ENCODE peak calls at places on chromosome 5, in four cellular contexts. O is fibroblast of lung, K is tibial artery, S is neural progenitor cell. X is an unnamed sample.

GRCh38 chr5:172582940-172583339 is 58.1 kb upstream of the NEURL1B start:
- DNase-seq in O (no peak), K (no peak), S (no peak), X (no peak)

GRCh38 chr5:63401434-63402046 is 560.7 kb downstream of the HTR1A start:
- DNase-seq in K (no peak), O (peak), S (peak), X (no peak)

GRCh38 chr5:132209131-132209530 is 18.5 kb downstream of the P4HA2 start:
- DNase-seq in K (peak), S (no peak), O (peak), X (no peak)

GRCh38 chr5:80959768-80960442 is at the start of gene RASGRF2:
- DNase-seq in K (no peak), S (peak), O (peak), X (no peak)

GRCh38 chr5:154034944-154035343 is 3.8 kb downstream of the FAM114A2 start:
- DNase-seq in S (no peak), K (no peak), O (no peak), X (no peak)

GRCh38 chr5:56055287-56055686 is 60.5 kb upstream of the IL6ST start:
- DNase-seq in S (no peak), O (peak), K (no peak), X (no peak)

GRCh38 chr5:131305906-131306305 is 42.1 kb downstream of the CDC42SE2 start:
- DNase-seq in K (no peak), S (no peak), O (peak), X (no peak)

GRCh38 chr5:153619706-153620105 is 129.2 kb downstream of the GRIA1 start:
- DNase-seq in S (no peak), K (no peak), O (peak), X (no peak)

GRCh38 chr5:153660919-153661318 is 170.4 kb downstream of the GRIA1 start:
- DNase-seq in S (peak), O (no peak), K (no peak), X (no peak)

GRCh38 chr5:88657166-88657565 is 225.8 kb downstream of the MEF2C start:
- DNase-seq in O (peak), S (no peak), K (no peak), X (no peak)

GRCh38 chr5:77867194-77867691 is 91.1 kb upstream of the TBCA start:
- DNase-seq in K (no peak), S (no peak), O (no peak), X (no peak)

GRCh38 chr5:105638437-105638836 is 2032.3 kb downstream of the EFNA5 start:
- DNase-seq in O (no peak), K (no peak), S (peak), X (no peak)

DNA sequence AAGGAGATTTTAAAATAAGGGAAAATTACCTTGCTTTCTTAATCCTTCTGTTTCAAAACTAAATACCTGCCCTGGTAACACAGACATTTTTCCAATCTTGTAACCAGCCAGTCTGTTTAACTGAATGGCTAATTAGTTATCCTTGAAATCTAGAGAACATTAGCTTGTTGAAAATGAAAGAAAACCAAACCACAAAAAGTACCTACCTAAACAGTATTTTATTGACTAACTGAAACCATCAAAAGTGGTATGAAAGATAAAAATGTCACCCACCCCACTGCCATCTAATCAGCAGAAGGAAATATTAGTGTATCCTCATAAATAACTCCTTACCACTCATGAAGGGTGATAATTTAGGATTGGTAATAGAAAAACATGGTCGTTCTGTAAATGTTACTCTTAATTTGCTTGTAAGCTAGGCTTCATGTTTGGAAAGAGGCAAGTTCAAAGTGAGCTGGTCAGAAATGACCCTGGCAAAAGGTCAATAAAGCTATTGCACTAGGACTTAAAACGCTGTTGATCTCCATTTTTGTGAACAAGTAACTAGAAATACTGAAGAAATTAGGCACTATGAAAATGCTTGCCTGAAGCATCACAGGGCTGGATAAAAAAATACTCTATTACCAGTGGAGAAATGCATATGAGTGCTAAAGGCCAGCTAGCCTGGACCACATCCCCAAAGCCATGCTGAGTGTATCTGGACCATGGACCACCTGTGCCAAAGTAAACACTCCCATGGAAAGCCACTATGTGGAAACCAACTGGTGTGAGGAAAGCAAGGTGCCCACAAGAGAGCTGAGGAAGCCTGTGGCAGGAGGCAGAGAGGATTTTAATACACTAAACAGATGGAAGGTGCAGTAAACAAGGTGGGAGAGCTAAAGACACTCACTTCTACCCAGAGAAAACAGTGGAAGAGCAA is 8.4 kb downstream of the SEMA5A start:
- DNase-seq in K (no peak), S (no peak), O (no peak), X (no peak)
- H3K27ac ChIP-seq in K (no peak), S (no peak), O (no peak), X (no peak)

GRCh38 chr5:1007681-1008450 is 736 bp upstream of the NKD2 start:
- DNase-seq in K (peak), S (no peak), O (no peak), X (no peak)
- H3K4me3 ChIP-seq in K (no peak), S (no peak), O (no peak), X (peak)

GRCh38 chr5:2783223-2783622 is 31.7 kb upstream of the IRX2 start:
- DNase-seq in S (no peak), O (no peak), K (no peak), X (no peak)
- TF ChIP-seq CTCF in S (no peak), O (peak), K (no peak), X (no peak)

DNA sequence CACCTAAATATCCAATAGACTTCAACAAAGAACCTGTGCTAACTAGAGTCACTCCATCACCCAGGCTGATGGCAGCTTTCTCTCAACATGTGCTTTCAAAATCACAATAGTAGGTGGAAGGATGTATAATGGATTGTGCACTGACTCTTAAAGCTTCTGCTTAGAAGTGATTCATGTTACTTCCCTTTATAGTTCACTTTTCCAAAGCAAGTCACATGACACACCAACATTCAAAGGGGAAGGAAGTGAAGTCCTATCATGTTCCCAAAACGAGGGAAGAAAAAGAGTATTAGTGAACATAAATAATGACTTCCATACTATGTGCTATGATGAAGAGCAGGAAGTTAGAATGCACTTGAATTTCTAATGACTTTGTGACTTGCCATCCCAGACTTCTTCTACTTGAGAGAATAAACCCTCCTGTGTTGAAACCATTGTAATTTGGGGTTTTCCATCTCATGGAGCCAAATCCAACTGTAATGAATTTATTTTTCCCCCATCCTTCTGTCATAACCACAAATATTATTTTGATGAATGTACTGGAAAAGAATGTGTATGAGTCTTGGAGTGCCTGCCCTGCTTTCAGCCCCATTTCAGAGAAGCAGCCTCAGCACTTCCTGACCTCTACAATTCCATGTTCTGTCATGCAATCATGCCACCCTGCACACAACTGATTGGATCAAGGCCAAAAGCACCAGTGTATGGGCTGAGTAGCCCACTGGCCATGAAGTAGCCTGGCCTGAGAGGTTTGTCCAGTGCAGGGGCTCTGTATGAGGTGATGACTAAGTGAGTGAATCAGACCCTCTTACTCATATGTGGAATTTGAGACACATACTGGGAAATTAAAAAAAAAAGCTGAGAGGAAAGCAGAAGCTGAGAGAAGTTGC is 525.8 kb upstream of the CLINT1 start:
- DNase-seq in O (peak), S (no peak), K (no peak), X (no peak)
- H3K27ac ChIP-seq in O (peak), S (no peak), K (no peak), X (peak)

GRCh38 chr5:135436856-135437795 is 10.0 kb downstream of the DCANP1 start:
- DNase-seq in O (peak), S (no peak), K (no peak), X (no peak)

GRCh38 chr5:135434591-135435466 is 12.3 kb downstream of the DCANP1 start:
- DNase-seq in O (peak), K (no peak), S (no peak), X (no peak)

GRCh38 chr5:135435467-135436330 is 11.4 kb downstream of the DCANP1 start:
- DNase-seq in S (no peak), O (no peak), K (no peak), X (no peak)

GRCh38 chr5:135432113-135432512 is 15.0 kb downstream of the DCANP1 start:
- DNase-seq in O (no peak), S (no peak), K (no peak), X (no peak)

DNA sequence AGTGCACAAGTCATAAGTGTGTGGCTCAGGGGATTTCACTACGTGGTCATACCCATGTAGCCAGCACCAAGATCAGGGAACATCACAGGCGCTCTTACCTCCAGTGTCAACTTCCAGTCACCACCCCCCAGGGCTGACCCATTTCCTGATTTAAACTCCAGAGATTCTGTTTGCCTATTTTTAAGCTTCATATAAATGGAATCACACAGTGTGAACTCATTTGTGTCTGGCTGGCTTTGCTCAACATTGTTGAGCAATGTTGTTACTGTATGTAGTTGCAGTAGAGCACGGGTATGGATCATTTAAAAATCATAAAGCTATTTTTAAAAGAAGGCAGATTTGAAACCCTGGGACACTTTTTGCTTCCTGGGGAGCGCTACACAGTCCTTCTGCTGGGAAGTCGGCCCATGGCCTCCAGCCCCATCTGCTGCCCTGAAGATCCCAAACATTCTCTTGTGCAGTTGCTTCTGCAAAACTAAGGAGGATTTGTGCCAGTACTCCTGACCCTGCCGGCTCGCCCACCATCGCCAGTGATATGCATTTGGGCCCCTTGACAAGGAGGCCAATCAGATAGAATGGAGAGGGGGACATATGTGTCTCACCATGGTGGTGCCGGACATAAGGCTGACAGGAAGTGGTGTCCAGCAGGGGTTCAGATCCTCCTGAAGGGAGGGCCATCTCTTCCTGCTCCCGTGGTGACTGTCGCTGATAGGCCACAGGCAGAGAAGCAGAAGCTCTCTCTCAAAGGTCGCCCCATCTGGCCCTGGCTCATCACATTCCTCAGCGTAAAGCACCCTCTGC is 13.3 kb downstream of the DCANP1 start:
- DNase-seq in S (no peak), O (no peak), K (no peak), X (no peak)
- H3K4me3 ChIP-seq in S (no peak), O (no peak), K (no peak), X (no peak)

X was measured in coronary artery.